ENCODE peak calls at places on chromosomes 5 and 9, in six cellular contexts. I is HEK293T, T is GM12878, G is A549, E is HepG2, C is K562. U is an unnamed sample.

GRCh38 chr5:2904956-2905355 is 153.5 kb upstream of the IRX2 start:
- DNase-seq in C (no peak), I (no peak), T (no peak), E (no peak), G (no peak), U (no peak)

GRCh38 chr5:141373673-141374317 is at the start of gene PCDHGA6:
- DNase-seq in E (no peak), I (peak), T (no peak), G (no peak), C (no peak), U (peak)

GRCh38 chr5:56190500-56190899 is 42.6 kb downstream of the ANKRD55 start:
- DNase-seq in T (no peak), I (no peak), E (no peak), G (no peak), C (no peak), U (peak)

GRCh38 chr9:33106827-33107621 is 30.6 kb upstream of the SMU1 start:
- DNase-seq in G (no peak), E (no peak), C (peak), T (no peak), I (no peak), U (peak)

GRCh38 chr9:87950765-87951488 is 23.4 kb downstream of the CDK20 start:
- DNase-seq in I (peak), E (peak), C (peak), T (no peak), G (peak), U (peak)

GRCh38 chr9:777978-778377 is 63.5 kb upstream of the DMRT1 start:
- DNase-seq in C (no peak), I (no peak), G (no peak), T (no peak), E (no peak), U (no peak)

GRCh38 chr9:88174324-88174723 is 36.0 kb upstream of the SPATA31C2 start:
- DNase-seq in T (no peak), I (no peak), E (no peak), C (no peak), G (peak), U (no peak)

GRCh38 chr9:112618385-112619001 is 99.4 kb downstream of the INIP start:
- DNase-seq in T (no peak), C (no peak), G (no peak), E (no peak), I (no peak), U (no peak)

GRCh38 chr5:36305571-36306326 is 4.0 kb upstream of the RANBP3L start:
- DNase-seq in I (peak), C (peak), T (no peak), E (peak), G (peak), U (peak)

GRCh38 chr5:169980418-169981053 is at the start of gene INSYN2B:
- DNase-seq in G (peak), E (peak), I (peak), T (no peak), C (peak), U (peak)

GRCh38 chr5:151137067-151137825 is 20.3 kb downstream of the ANXA6 start:
- DNase-seq in G (no peak), E (no peak), T (no peak), I (no peak), C (no peak), U (no peak)

GRCh38 chr5:24401767-24402166 is 243.0 kb downstream of the CDH10 start:
- DNase-seq in I (no peak), T (no peak), C (no peak), G (peak), E (no peak), U (no peak)

GRCh38 chr5:24444439-24444838 is 200.3 kb downstream of the CDH10 start:
- DNase-seq in T (no peak), I (no peak), E (no peak), G (no peak), C (no peak), U (no peak)

GRCh38 chr9:35193762-35194161 is 32.0 kb downstream of the UNC13B start:
- DNase-seq in I (no peak), E (peak), C (peak), G (no peak), T (no peak), U (peak)

GRCh38 chr9:81759680-81760215 is 70.4 kb upstream of the TLE1 start:
- DNase-seq in T (no peak), I (no peak), G (peak), E (peak), C (no peak), U (peak)

GRCh38 chr5:91125916-91126315 is 257.2 kb downstream of the ARRDC3 start:
- DNase-seq in I (no peak), T (no peak), E (no peak), C (no peak), G (no peak), U (no peak)

GRCh38 chr5:674630-675011 is 18.5 kb downstream of the TPPP start:
- DNase-seq in E (no peak), G (no peak), C (no peak), I (no peak), T (no peak), U (no peak)

GRCh38 chr5:115329475-115329874 is 33.0 kb upstream of the CCDC112 start:
- DNase-seq in T (no peak), G (no peak), E (no peak), C (peak), I (no peak), U (no peak)

GRCh38 chr5:126877569-126877968 is 100.6 kb downstream of the LMNB1 start:
- DNase-seq in C (no peak), T (no peak), G (no peak), I (no peak), E (no peak), U (peak)

GRCh38 chr5:126872558-126873349 is 95.8 kb downstream of the LMNB1 start:
- DNase-seq in I (no peak), C (no peak), T (no peak), G (no peak), E (no peak), U (no peak)

GRCh38 chr5:126878085-126878484 is 101.1 kb downstream of the LMNB1 start:
- DNase-seq in G (no peak), E (no peak), T (no peak), C (no peak), I (no peak), U (no peak)

GRCh38 chr5:126877011-126877410 is 100.1 kb downstream of the LMNB1 start:
- DNase-seq in C (no peak), G (no peak), T (no peak), E (no peak), I (no peak), U (no peak)

DNA sequence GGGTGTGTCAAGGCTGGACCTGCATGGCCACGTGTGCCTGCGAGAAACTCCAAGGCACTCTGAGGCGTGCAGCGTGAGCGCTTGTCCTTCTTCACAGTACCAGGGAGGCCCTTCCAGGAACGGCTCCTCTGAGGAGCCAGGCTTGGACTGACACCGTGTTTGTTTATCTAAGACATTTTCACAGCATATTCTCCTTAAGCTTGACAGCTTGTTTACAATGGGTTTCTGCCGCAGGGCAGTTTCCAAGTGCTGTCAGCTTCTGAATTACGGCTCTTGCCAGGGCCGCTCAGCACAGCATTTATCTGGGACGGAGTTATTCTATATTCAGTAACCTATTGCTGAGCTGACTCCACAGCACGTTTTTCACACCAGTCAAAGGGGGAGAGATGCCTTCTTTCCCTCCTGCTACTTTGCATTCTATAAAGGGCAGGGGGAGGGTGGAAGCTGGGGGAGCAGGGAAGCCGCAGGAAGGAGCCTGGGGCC is 98.4 kb downstream of the LMNB1 start:
- DNase-seq in T (no peak), C (peak), I (peak), E (no peak), G (no peak), U (no peak)
- TF ChIP-seq BHLHE40 in T (no peak), C (peak), I (no peak), E (no peak), G (no peak), U (no peak)

DNA sequence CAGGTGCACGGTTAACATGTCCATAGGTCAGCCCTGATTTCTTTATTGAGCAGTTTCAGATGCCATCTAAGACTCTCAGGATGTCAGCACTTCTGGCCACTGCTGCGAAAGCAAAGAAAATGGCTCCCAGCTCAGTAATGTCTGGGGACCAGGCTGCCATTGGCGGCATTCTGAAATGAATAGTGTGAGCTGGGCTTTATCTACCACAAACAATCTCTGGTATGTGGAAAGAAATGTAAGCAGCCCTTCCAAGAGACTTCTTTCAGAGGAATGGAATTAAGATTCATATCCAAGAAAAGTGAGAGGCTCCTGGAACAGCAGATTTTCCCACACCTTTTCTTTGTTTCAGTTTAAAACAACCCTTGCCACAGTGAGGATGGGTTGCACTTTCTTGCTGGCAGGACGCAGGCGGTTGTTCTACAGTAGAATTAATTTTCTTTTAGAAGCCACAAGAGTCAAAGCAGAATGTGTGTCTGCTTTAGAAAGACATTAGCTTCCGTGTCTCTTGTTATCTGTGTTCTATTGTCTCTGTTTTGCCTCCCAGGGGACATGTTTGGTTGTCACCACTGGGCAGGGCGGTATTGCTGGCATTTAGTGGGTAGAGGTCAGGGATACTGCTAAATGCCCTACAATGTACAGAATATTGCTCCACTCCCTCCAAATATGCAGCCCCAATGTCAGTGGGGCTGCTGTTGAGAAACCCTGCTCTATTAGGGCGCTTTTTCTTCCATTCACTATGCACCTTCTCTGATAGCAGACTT is 149.9 kb upstream of the ANKH start:
- DNase-seq in E (no peak), G (no peak), T (no peak), I (no peak), C (no peak), U (peak)
- TF ChIP-seq BHLHE40 in E (no peak), G (no peak), T (no peak), I (no peak), C (no peak), U (no peak)

DNA sequence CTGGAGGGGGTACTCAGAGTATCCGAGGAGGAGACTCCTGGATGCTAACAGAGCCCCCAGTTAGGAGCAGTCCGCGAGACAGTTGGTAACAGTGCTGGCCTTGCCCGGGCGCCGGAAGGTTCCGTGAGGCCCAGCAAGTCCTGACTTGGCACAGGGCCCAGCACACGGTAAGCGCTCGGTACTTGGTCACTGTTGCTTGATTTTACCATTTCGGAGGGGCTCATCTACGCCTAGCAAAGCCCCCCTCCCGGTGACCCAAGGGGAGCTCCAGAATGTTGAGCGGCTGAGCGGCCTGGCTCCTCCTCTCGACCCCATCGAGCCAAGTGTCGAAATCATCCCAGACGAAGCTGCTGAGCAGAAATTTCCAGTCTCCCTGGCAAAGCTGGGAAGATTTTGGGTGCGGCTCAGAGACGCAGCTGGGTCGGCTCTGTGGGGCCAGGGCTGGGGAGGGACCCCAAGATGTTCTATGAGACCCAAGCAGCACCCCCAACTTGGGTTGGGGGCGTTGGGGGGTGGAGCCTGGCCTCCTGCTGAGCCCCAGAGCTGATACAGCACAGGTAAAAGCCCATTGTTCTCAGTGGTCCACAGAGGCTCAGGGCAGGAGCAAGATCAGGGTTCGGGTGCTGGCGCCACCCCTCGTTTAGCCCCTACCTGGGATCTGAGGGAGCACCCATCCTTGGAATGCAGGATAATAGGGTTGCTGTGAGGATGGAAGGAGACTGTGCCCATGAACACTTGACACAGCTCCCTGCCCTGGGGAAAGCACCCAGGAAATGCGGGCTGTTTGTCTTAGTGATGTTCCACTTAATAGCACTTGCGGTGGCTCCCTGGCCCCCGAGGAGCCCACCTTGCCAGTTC is 137.2 kb downstream of the C9orf50 start:
- DNase-seq in G (peak), I (peak), C (peak), T (no peak), E (no peak), U (peak)
- TF ChIP-seq BHLHE40 in G (no peak), I (no peak), C (no peak), T (no peak), E (no peak), U (no peak)

DNA sequence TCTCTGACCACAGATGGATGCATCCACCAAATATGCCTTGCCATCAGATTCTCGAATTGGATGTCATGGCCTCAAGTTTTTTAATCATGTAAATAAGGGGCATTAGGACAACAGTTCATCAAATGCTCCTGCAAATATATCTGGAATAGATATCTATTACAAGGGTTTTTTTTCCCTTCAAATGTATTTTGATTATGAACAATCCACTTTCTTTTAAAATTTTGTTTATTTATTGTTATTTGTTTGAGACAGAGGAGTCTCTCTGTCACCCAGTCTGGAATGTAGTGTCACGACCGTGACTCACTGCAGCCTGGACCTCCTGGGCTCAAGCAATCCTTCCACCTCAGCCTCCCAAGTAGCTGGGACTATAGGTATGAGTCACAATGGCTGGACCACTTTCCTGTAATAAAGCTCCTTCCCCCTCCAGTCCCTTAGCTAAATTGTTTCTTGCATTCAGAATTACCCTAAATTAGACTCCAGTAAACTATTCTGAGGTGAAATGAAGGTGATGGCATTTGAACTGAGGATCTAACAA is 1412.1 kb downstream of the EFNA5 start:
- DNase-seq in E (no peak), T (no peak), C (no peak), G (peak), I (no peak), U (peak)
- TF ChIP-seq BHLHE40 in E (no peak), T (no peak), C (no peak), G (no peak), I (no peak), U (no peak)